ENCODE peak calls at places on chromosomes 16 and 17, in four cellular contexts. One of them, this sample, is unnamed.
A peak's percentile ranks its signal among the peaks of the same experiment; 100 is the strongest.

GRCh38 chr16:12459401-12459791 is 344.3 kb downstream of the CPPED1 start:
- DNase-seq in HCT116: no peak
- DNase-seq in transverse colon: peak; percentile 28
- DNase-seq in spleen: peak; percentile 83
- DNase-seq in this sample: no peak

GRCh38 chr17:39755550-39756375 is 18.0 kb downstream of the GRB7 start:
- DNase-seq in spleen: peak; percentile 87
- DNase-seq in transverse colon: peak; percentile 69
- DNase-seq in HCT116: no peak
- DNase-seq in this sample: no peak

GRCh38 chr16:2361129-2361528 is 20.6 kb upstream of the ABCA3 start:
- DNase-seq in transverse colon: no peak
- DNase-seq in HCT116: no peak
- DNase-seq in spleen: no peak
- DNase-seq in this sample: no peak

GRCh38 chr17:40832840-40833239 is 10.4 kb upstream of the KRT10 start:
- DNase-seq in transverse colon: no peak
- DNase-seq in HCT116: no peak
- DNase-seq in spleen: no peak
- DNase-seq in this sample: no peak

GRCh38 chr17:52536466-52536865 is 378.0 kb upstream of the CA10 start:
- DNase-seq in transverse colon: no peak
- DNase-seq in HCT116: no peak
- DNase-seq in spleen: no peak
- DNase-seq in this sample: no peak

GRCh38 chr17:43830510-43831145 is 2.3 kb downstream of the MPP3 start:
- DNase-seq in transverse colon: no peak
- DNase-seq in HCT116: no peak
- DNase-seq in spleen: peak; percentile 14
- DNase-seq in this sample: no peak

GRCh38 chr16:72099377-72099818 is 5.8 kb downstream of the DHX38 start:
- DNase-seq in HCT116: peak; percentile 40
- DNase-seq in spleen: no peak
- DNase-seq in transverse colon: peak; percentile 27
- DNase-seq in this sample: no peak

GRCh38 chr17:38333635-38334295 is 10.0 kb downstream of the GPR179 start:
- DNase-seq in transverse colon: peak; percentile 32
- DNase-seq in spleen: no peak
- DNase-seq in HCT116: no peak
- DNase-seq in this sample: no peak

GRCh38 chr16:58114827-58115825 is 14.1 kb downstream of the CFAP20 start:
- DNase-seq in HCT116: no peak
- DNase-seq in transverse colon: no peak
- DNase-seq in spleen: no peak
- DNase-seq in this sample: no peak

GRCh38 chr17:47704116-47704515 is 10.2 kb downstream of the TBKBP1 start:
- DNase-seq in spleen: peak; percentile 91
- DNase-seq in transverse colon: peak; percentile 29
- DNase-seq in HCT116: no peak
- DNase-seq in this sample: no peak

GRCh38 chr17:46139365-46140210 is 53.6 kb downstream of the KANSL1 start:
- DNase-seq in transverse colon: no peak
- DNase-seq in spleen: no peak
- DNase-seq in HCT116: no peak
- DNase-seq in this sample: no peak

GRCh38 chr16:78987676-78988075 is 612.9 kb downstream of the MAF start:
- DNase-seq in transverse colon: no peak
- DNase-seq in spleen: no peak
- DNase-seq in HCT116: no peak
- DNase-seq in this sample: no peak

GRCh38 chr16:3514621-3515020 is 13.8 kb downstream of the CLUAP1 start:
- DNase-seq in transverse colon: no peak
- DNase-seq in HCT116: no peak
- DNase-seq in spleen: no peak
- DNase-seq in this sample: no peak

GRCh38 chr17:14499976-14500375 is 199.1 kb downstream of the HS3ST3B1 start:
- DNase-seq in transverse colon: no peak
- DNase-seq in spleen: no peak
- DNase-seq in HCT116: no peak
- DNase-seq in this sample: no peak
- TF ChIP-seq POLR2AphosphoS5 in transverse colon: no peak
- TF ChIP-seq POLR2AphosphoS5 in spleen: no peak
- TF ChIP-seq POLR2AphosphoS5 in HCT116: no peak
- TF ChIP-seq POLR2AphosphoS5 in this sample: no peak

GRCh38 chr17:27532269-27533067 is 76.2 kb downstream of the KSR1 start:
- DNase-seq in transverse colon: peak; percentile 54
- DNase-seq in spleen: peak; percentile 88
- DNase-seq in HCT116: no peak
- DNase-seq in this sample: peak; percentile 74
- H3K27ac ChIP-seq in transverse colon: peak overlapping the region; percentile 59
- H3K27ac ChIP-seq in spleen: peak overlapping the region; percentile 89
- H3K27ac ChIP-seq in HCT116: no peak overlapping the region
- H3K27ac ChIP-seq in this sample: peak overlapping the region; percentile 88

GRCh38 chr17:42553161-42553818 is 567 bp downstream of the HSD17B1 start:
- DNase-seq in spleen: peak; percentile 85
- DNase-seq in HCT116: no peak
- DNase-seq in transverse colon: no peak
- DNase-seq in this sample: no peak

GRCh38 chr17:42547698-42548069 is 5.0 kb upstream of the HSD17B1 start:
- DNase-seq in spleen: no peak
- DNase-seq in HCT116: no peak
- DNase-seq in transverse colon: no peak
- DNase-seq in this sample: no peak

GRCh38 chr17:42547001-42547461 is 5.7 kb upstream of the HSD17B1 start:
- DNase-seq in HCT116: no peak
- DNase-seq in transverse colon: no peak
- DNase-seq in spleen: no peak
- DNase-seq in this sample: no peak

GRCh38 chr17:42548070-42548837 is 4.5 kb upstream of the HSD17B1 start:
- DNase-seq in transverse colon: peak; percentile 93
- DNase-seq in spleen: peak; percentile 94
- DNase-seq in HCT116: no peak
- DNase-seq in this sample: no peak

DNA sequence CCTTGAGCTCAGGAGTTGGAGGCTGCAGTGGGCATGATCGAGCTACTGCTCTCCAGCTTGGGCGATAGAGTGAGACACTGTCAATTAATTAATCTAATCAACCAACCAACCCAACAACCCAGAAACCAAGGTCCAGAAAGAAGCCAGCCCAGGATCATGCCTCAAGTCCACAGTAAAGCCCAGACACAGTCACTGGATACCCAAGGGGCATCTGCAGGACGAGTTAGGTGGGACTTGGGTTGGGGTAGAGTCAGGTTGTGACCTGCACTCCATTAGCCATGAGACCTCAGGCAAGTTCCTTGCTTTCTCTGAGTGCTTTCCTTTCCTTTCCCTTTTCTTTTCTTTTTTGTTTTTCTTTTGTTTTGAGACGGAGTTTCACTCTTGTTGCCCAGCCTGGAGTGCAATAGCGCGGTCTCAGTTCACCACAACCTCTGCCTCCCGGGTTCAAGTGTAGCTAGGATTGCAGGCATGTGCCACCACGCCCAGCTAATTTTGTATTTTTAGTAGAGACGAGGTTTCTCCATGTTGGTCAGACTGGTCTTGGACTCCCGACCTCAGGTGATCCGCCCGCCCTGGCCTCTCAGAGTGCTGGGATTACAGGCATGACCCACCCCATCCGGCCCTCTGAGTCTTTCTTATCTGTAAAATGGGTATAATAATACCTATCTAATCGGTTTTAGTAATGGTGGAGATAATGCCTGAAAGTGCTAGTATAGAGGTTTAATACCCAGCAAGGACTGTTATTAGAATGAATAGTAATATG is 3.5 kb upstream of the HSD17B1 start:
- DNase-seq in transverse colon: no peak
- DNase-seq in spleen: no peak
- DNase-seq in HCT116: no peak
- DNase-seq in this sample: no peak
- TF ChIP-seq POLR2AphosphoS5 in transverse colon: no peak
- TF ChIP-seq POLR2AphosphoS5 in spleen: no peak
- TF ChIP-seq POLR2AphosphoS5 in HCT116: no peak
- TF ChIP-seq POLR2AphosphoS5 in this sample: no peak

GRCh38 chr17:57363580-57363979 is 107.3 kb downstream of the MSI2 start:
- DNase-seq in transverse colon: no peak
- DNase-seq in spleen: no peak
- DNase-seq in HCT116: no peak
- DNase-seq in this sample: no peak

GRCh38 chr17:57357392-57357784 is 101.1 kb downstream of the MSI2 start:
- DNase-seq in HCT116: no peak
- DNase-seq in transverse colon: peak; percentile 53
- DNase-seq in spleen: no peak
- DNase-seq in this sample: no peak

GRCh38 chr17:57357830-57358426 is 101.6 kb downstream of the MSI2 start:
- DNase-seq in HCT116: no peak
- DNase-seq in spleen: no peak
- DNase-seq in transverse colon: peak; percentile 33
- DNase-seq in this sample: no peak

GRCh38 chr17:57362797-57363556 is 106.7 kb downstream of the MSI2 start:
- DNase-seq in spleen: no peak
- DNase-seq in transverse colon: no peak
- DNase-seq in HCT116: no peak
- DNase-seq in this sample: no peak

GRCh38 chr17:57360266-57360665 is 103.9 kb downstream of the MSI2 start:
- DNase-seq in spleen: no peak
- DNase-seq in HCT116: no peak
- DNase-seq in transverse colon: no peak
- DNase-seq in this sample: no peak
- H3K27ac ChIP-seq in spleen: no peak overlapping the region
- H3K27ac ChIP-seq in HCT116: no peak overlapping the region
- H3K27ac ChIP-seq in transverse colon: no peak overlapping the region
- H3K27ac ChIP-seq in this sample: no peak overlapping the region

GRCh38 chr16:16188827-16189226 is 34.5 kb downstream of the ABCC6 start:
- DNase-seq in HCT116: no peak
- DNase-seq in transverse colon: no peak
- DNase-seq in spleen: no peak
- DNase-seq in this sample: no peak
- TF ChIP-seq POLR2AphosphoS5 in HCT116: no peak
- TF ChIP-seq POLR2AphosphoS5 in transverse colon: no peak
- TF ChIP-seq POLR2AphosphoS5 in spleen: no peak
- TF ChIP-seq POLR2AphosphoS5 in this sample: no peak

GRCh38 chr17:71850792-71851191 is 270.0 kb upstream of the SOX9 start:
- DNase-seq in transverse colon: no peak
- DNase-seq in spleen: no peak
- DNase-seq in HCT116: no peak
- DNase-seq in this sample: no peak
- H3K27ac ChIP-seq in transverse colon: no peak overlapping the region
- H3K27ac ChIP-seq in spleen: no peak overlapping the region
- H3K27ac ChIP-seq in HCT116: no peak overlapping the region
- H3K27ac ChIP-seq in this sample: no peak overlapping the region